ENCODE peak calls at places on chromosomes 7 and 10, in eight cellular contexts. One of them, this sample, is unnamed.
A peak's percentile ranks its signal among the peaks of the same experiment; 100 is the strongest.

GRCh38 chr10:454860-455259 is 234.6 kb downstream of the DIP2C start:
- DNase-seq in tibial artery: peak; percentile 41
- DNase-seq in GM12865: no peak
- DNase-seq in stomach: peak; percentile 49
- DNase-seq in fibroblast of lung: peak; percentile 85
- DNase-seq in bronchial epithelial cell: peak; percentile 86
- DNase-seq in OCI-LY7: no peak
- DNase-seq in brain microvascular endothelial cell: peak; percentile 87
- DNase-seq in this sample: no peak

GRCh38 chr7:82375713-82376112 is 67.9 kb downstream of the CACNA2D1 start:
- DNase-seq in tibial artery: no peak
- DNase-seq in GM12865: no peak
- DNase-seq in stomach: no peak
- DNase-seq in fibroblast of lung: no peak
- DNase-seq in bronchial epithelial cell: no peak
- DNase-seq in OCI-LY7: no peak
- DNase-seq in brain microvascular endothelial cell: no peak
- DNase-seq in this sample: no peak

GRCh38 chr10:5685764-5686240 is 1.2 kb downstream of the TASOR2 start:
- DNase-seq in tibial artery: no peak
- DNase-seq in GM12865: no peak
- DNase-seq in stomach: no peak
- DNase-seq in fibroblast of lung: no peak
- DNase-seq in bronchial epithelial cell: peak; percentile 20
- DNase-seq in OCI-LY7: peak; percentile 51
- DNase-seq in brain microvascular endothelial cell: no peak
- DNase-seq in this sample: no peak

GRCh38 chr7:37113661-37114355 is 334.9 kb downstream of the ELMO1 start:
- DNase-seq in tibial artery: no peak
- DNase-seq in GM12865: no peak
- DNase-seq in stomach: no peak
- DNase-seq in fibroblast of lung: peak; percentile 15
- DNase-seq in bronchial epithelial cell: peak; percentile 7
- DNase-seq in OCI-LY7: no peak
- DNase-seq in brain microvascular endothelial cell: peak; percentile 31
- DNase-seq in this sample: no peak

GRCh38 chr7:80876894-80877414 is 41.9 kb downstream of the SEMA3C start:
- DNase-seq in tibial artery: no peak
- DNase-seq in GM12865: no peak
- DNase-seq in stomach: no peak
- DNase-seq in fibroblast of lung: peak; percentile 27
- DNase-seq in bronchial epithelial cell: no peak
- DNase-seq in OCI-LY7: no peak
- DNase-seq in brain microvascular endothelial cell: no peak
- DNase-seq in this sample: no peak

GRCh38 chr7:16918288-16918895 is 36.6 kb upstream of the AGR3 start:
- DNase-seq in tibial artery: no peak
- DNase-seq in GM12865: peak; percentile 41
- DNase-seq in stomach: peak; percentile 32
- DNase-seq in fibroblast of lung: peak; percentile 69
- DNase-seq in bronchial epithelial cell: peak; percentile 69
- DNase-seq in OCI-LY7: peak; percentile 36
- DNase-seq in brain microvascular endothelial cell: no peak
- DNase-seq in this sample: no peak

GRCh38 chr7:23712368-23713284 is 2.6 kb downstream of the STK31 start:
- DNase-seq in tibial artery: no peak
- DNase-seq in GM12865: peak; percentile 49
- DNase-seq in stomach: no peak
- DNase-seq in fibroblast of lung: peak; percentile 83
- DNase-seq in bronchial epithelial cell: peak; percentile 73
- DNase-seq in OCI-LY7: peak; percentile 67
- DNase-seq in brain microvascular endothelial cell: peak; percentile 6
- DNase-seq in this sample: peak; percentile 77

GRCh38 chr7:114081606-114082425 is 163.0 kb upstream of the PPP1R3A start:
- DNase-seq in tibial artery: no peak
- DNase-seq in GM12865: peak; percentile 66
- DNase-seq in stomach: no peak
- DNase-seq in fibroblast of lung: peak; percentile 89
- DNase-seq in bronchial epithelial cell: peak; percentile 70
- DNase-seq in OCI-LY7: no peak
- DNase-seq in brain microvascular endothelial cell: peak; percentile 75
- DNase-seq in this sample: peak; percentile 56

GRCh38 chr7:2043316-2044039 is 189.3 kb downstream of the MAD1L1 start:
- DNase-seq in tibial artery: peak; percentile 14
- DNase-seq in GM12865: no peak
- DNase-seq in stomach: no peak
- DNase-seq in fibroblast of lung: no peak
- DNase-seq in bronchial epithelial cell: no peak
- DNase-seq in OCI-LY7: no peak
- DNase-seq in brain microvascular endothelial cell: no peak
- DNase-seq in this sample: no peak

GRCh38 chr7:93226310-93226709 is at the start of gene HEPACAM2:
- DNase-seq in tibial artery: no peak
- DNase-seq in GM12865: no peak
- DNase-seq in stomach: no peak
- DNase-seq in fibroblast of lung: no peak
- DNase-seq in bronchial epithelial cell: no peak
- DNase-seq in OCI-LY7: no peak
- DNase-seq in brain microvascular endothelial cell: no peak
- DNase-seq in this sample: no peak

GRCh38 chr7:25545125-25546008 is 317.1 kb upstream of the NPVF start:
- DNase-seq in tibial artery: peak; percentile 53
- DNase-seq in GM12865: no peak
- DNase-seq in stomach: no peak
- DNase-seq in fibroblast of lung: no peak
- DNase-seq in bronchial epithelial cell: no peak
- DNase-seq in OCI-LY7: no peak
- DNase-seq in brain microvascular endothelial cell: no peak
- DNase-seq in this sample: no peak

GRCh38 chr7:81404669-81405068 is 365.2 kb downstream of the HGF start:
- DNase-seq in tibial artery: no peak
- DNase-seq in GM12865: no peak
- DNase-seq in stomach: no peak
- DNase-seq in fibroblast of lung: no peak
- DNase-seq in bronchial epithelial cell: no peak
- DNase-seq in OCI-LY7: no peak
- DNase-seq in brain microvascular endothelial cell: no peak
- DNase-seq in this sample: no peak

GRCh38 chr10:78914502-78915330 is 154.1 kb upstream of the ZMIZ1 start:
- DNase-seq in tibial artery: no peak
- DNase-seq in GM12865: peak; percentile 29
- DNase-seq in stomach: peak; percentile 68
- DNase-seq in fibroblast of lung: no peak
- DNase-seq in bronchial epithelial cell: no peak
- DNase-seq in OCI-LY7: peak; percentile 27
- DNase-seq in brain microvascular endothelial cell: no peak
- DNase-seq in this sample: no peak

GRCh38 chr10:45644527-45644926 is 28.0 kb downstream of the ZFAND4 start:
- DNase-seq in tibial artery: no peak
- DNase-seq in GM12865: no peak
- DNase-seq in stomach: no peak
- DNase-seq in fibroblast of lung: no peak
- DNase-seq in bronchial epithelial cell: no peak
- DNase-seq in OCI-LY7: no peak
- DNase-seq in brain microvascular endothelial cell: no peak
- DNase-seq in this sample: no peak

GRCh38 chr10:133131053-133131452 is 29.0 kb upstream of the KNDC1 start:
- DNase-seq in tibial artery: peak; percentile 6
- DNase-seq in GM12865: no peak
- DNase-seq in stomach: no peak
- DNase-seq in fibroblast of lung: no peak
- DNase-seq in bronchial epithelial cell: no peak
- DNase-seq in OCI-LY7: no peak
- DNase-seq in brain microvascular endothelial cell: no peak
- DNase-seq in this sample: no peak

GRCh38 chr7:27462575-27463270 is 200.0 kb downstream of the HIBADH start:
- DNase-seq in tibial artery: no peak
- DNase-seq in GM12865: no peak
- DNase-seq in stomach: no peak
- DNase-seq in fibroblast of lung: peak; percentile 9
- DNase-seq in bronchial epithelial cell: no peak
- DNase-seq in OCI-LY7: no peak
- DNase-seq in brain microvascular endothelial cell: peak; percentile 61
- DNase-seq in this sample: no peak

GRCh38 chr10:133039823-133040704 is 47.7 kb upstream of the ADGRA1 start:
- DNase-seq in tibial artery: no peak
- DNase-seq in GM12865: no peak
- DNase-seq in stomach: no peak
- DNase-seq in fibroblast of lung: no peak
- DNase-seq in bronchial epithelial cell: no peak
- DNase-seq in OCI-LY7: no peak
- DNase-seq in brain microvascular endothelial cell: no peak
- DNase-seq in this sample: no peak

GRCh38 chr7:19617921-19618320 is 90.9 kb downstream of the POLR1F start:
- DNase-seq in tibial artery: no peak
- DNase-seq in GM12865: no peak
- DNase-seq in stomach: no peak
- DNase-seq in fibroblast of lung: no peak
- DNase-seq in bronchial epithelial cell: no peak
- DNase-seq in OCI-LY7: no peak
- DNase-seq in brain microvascular endothelial cell: no peak
- DNase-seq in this sample: no peak

GRCh38 chr7:19619122-19619521 is 89.7 kb downstream of the POLR1F start:
- DNase-seq in tibial artery: no peak
- DNase-seq in GM12865: no peak
- DNase-seq in stomach: no peak
- DNase-seq in fibroblast of lung: no peak
- DNase-seq in bronchial epithelial cell: no peak
- DNase-seq in OCI-LY7: no peak
- DNase-seq in brain microvascular endothelial cell: no peak
- DNase-seq in this sample: no peak

GRCh38 chr7:19623676-19624075 is 85.2 kb downstream of the POLR1F start:
- DNase-seq in tibial artery: no peak
- DNase-seq in GM12865: no peak
- DNase-seq in stomach: no peak
- DNase-seq in fibroblast of lung: no peak
- DNase-seq in bronchial epithelial cell: no peak
- DNase-seq in OCI-LY7: no peak
- DNase-seq in brain microvascular endothelial cell: no peak
- DNase-seq in this sample: no peak

GRCh38 chr7:19620470-19620869 is 88.4 kb downstream of the POLR1F start:
- DNase-seq in tibial artery: no peak
- DNase-seq in GM12865: no peak
- DNase-seq in stomach: no peak
- DNase-seq in fibroblast of lung: peak; percentile 33
- DNase-seq in bronchial epithelial cell: no peak
- DNase-seq in OCI-LY7: no peak
- DNase-seq in brain microvascular endothelial cell: no peak
- DNase-seq in this sample: no peak

GRCh38 chr7:19621740-19622139 is 87.1 kb downstream of the POLR1F start:
- DNase-seq in tibial artery: no peak
- DNase-seq in GM12865: no peak
- DNase-seq in stomach: no peak
- DNase-seq in fibroblast of lung: no peak
- DNase-seq in bronchial epithelial cell: peak; percentile 10
- DNase-seq in OCI-LY7: no peak
- DNase-seq in brain microvascular endothelial cell: peak; percentile 27
- DNase-seq in this sample: no peak
- TF ChIP-seq CTCF in tibial artery: no peak
- TF ChIP-seq CTCF in GM12865: no peak
- TF ChIP-seq CTCF in stomach: no peak
- TF ChIP-seq CTCF in fibroblast of lung: no peak
- TF ChIP-seq CTCF in bronchial epithelial cell: no peak
- TF ChIP-seq CTCF in OCI-LY7: no peak
- TF ChIP-seq CTCF in brain microvascular endothelial cell: peak; percentile 35
- TF ChIP-seq CTCF in this sample: no peak

GRCh38 chr7:132755538-132756481 is 179.5 kb upstream of the PLXNA4 start:
- DNase-seq in tibial artery: no peak
- DNase-seq in GM12865: no peak
- DNase-seq in stomach: no peak
- DNase-seq in fibroblast of lung: no peak
- DNase-seq in bronchial epithelial cell: no peak
- DNase-seq in OCI-LY7: no peak
- DNase-seq in brain microvascular endothelial cell: no peak
- DNase-seq in this sample: no peak
- TF ChIP-seq CTCF in tibial artery: no peak
- TF ChIP-seq CTCF in GM12865: no peak
- TF ChIP-seq CTCF in stomach: no peak
- TF ChIP-seq CTCF in fibroblast of lung: no peak
- TF ChIP-seq CTCF in bronchial epithelial cell: no peak
- TF ChIP-seq CTCF in OCI-LY7: no peak
- TF ChIP-seq CTCF in brain microvascular endothelial cell: no peak
- TF ChIP-seq CTCF in this sample: no peak

GRCh38 chr7:66348959-66349358 is 143.8 kb downstream of the TPST1 start:
- DNase-seq in tibial artery: no peak
- DNase-seq in GM12865: no peak
- DNase-seq in stomach: no peak
- DNase-seq in fibroblast of lung: no peak
- DNase-seq in bronchial epithelial cell: peak; percentile 68
- DNase-seq in OCI-LY7: peak; percentile 3
- DNase-seq in brain microvascular endothelial cell: no peak
- DNase-seq in this sample: no peak

GRCh38 chr7:66353547-66353946 is 148.4 kb downstream of the TPST1 start:
- DNase-seq in tibial artery: no peak
- DNase-seq in GM12865: no peak
- DNase-seq in stomach: no peak
- DNase-seq in fibroblast of lung: peak; percentile 55
- DNase-seq in bronchial epithelial cell: peak; percentile 80
- DNase-seq in OCI-LY7: no peak
- DNase-seq in brain microvascular endothelial cell: no peak
- DNase-seq in this sample: no peak

GRCh38 chr7:66348531-66348930 is 143.4 kb downstream of the TPST1 start:
- DNase-seq in tibial artery: no peak
- DNase-seq in GM12865: no peak
- DNase-seq in stomach: no peak
- DNase-seq in fibroblast of lung: no peak
- DNase-seq in bronchial epithelial cell: no peak
- DNase-seq in OCI-LY7: no peak
- DNase-seq in brain microvascular endothelial cell: no peak
- DNase-seq in this sample: no peak

GRCh38 chr7:66355762-66356161 is 150.6 kb downstream of the TPST1 start:
- DNase-seq in tibial artery: no peak
- DNase-seq in GM12865: no peak
- DNase-seq in stomach: no peak
- DNase-seq in fibroblast of lung: no peak
- DNase-seq in bronchial epithelial cell: peak; percentile 52
- DNase-seq in OCI-LY7: no peak
- DNase-seq in brain microvascular endothelial cell: no peak
- DNase-seq in this sample: no peak

GRCh38 chr7:66352071-66352470 is 146.9 kb downstream of the TPST1 start:
- DNase-seq in tibial artery: no peak
- DNase-seq in GM12865: no peak
- DNase-seq in stomach: no peak
- DNase-seq in fibroblast of lung: no peak
- DNase-seq in bronchial epithelial cell: peak; percentile 50
- DNase-seq in OCI-LY7: no peak
- DNase-seq in brain microvascular endothelial cell: peak; percentile 43
- DNase-seq in this sample: peak; percentile 23
- TF ChIP-seq CTCF in tibial artery: no peak
- TF ChIP-seq CTCF in GM12865: no peak
- TF ChIP-seq CTCF in stomach: no peak
- TF ChIP-seq CTCF in fibroblast of lung: peak; percentile 22
- TF ChIP-seq CTCF in bronchial epithelial cell: no peak
- TF ChIP-seq CTCF in OCI-LY7: no peak
- TF ChIP-seq CTCF in brain microvascular endothelial cell: peak; percentile 47
- TF ChIP-seq CTCF in this sample: no peak

DNA sequence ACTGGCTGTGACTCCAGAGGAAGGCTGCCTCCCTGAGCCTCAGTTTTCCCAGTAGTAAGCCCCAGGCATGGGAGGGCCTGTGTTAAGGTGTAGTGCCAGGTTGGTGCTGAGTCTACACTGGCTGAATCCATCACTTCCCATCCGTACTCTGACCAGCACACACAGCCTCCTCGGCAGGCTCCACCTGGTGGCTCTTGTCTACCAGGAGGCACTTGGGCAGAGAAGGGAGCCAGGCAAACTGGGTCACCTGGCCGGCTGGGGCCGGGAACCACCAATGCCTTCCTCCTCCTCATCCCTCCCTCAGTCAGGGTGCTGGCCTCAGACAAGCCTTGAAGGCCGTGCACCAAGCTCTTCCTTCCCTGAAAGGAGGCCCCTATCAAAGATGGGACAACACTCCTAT is 75.7 kb downstream of the CHST15 start:
- DNase-seq in tibial artery: no peak
- DNase-seq in GM12865: no peak
- DNase-seq in stomach: no peak
- DNase-seq in fibroblast of lung: no peak
- DNase-seq in bronchial epithelial cell: no peak
- DNase-seq in OCI-LY7: no peak
- DNase-seq in brain microvascular endothelial cell: no peak
- DNase-seq in this sample: no peak
- TF ChIP-seq CTCF in tibial artery: no peak
- TF ChIP-seq CTCF in GM12865: no peak
- TF ChIP-seq CTCF in stomach: no peak
- TF ChIP-seq CTCF in fibroblast of lung: no peak
- TF ChIP-seq CTCF in bronchial epithelial cell: no peak
- TF ChIP-seq CTCF in OCI-LY7: no peak
- TF ChIP-seq CTCF in brain microvascular endothelial cell: peak; percentile 18
- TF ChIP-seq CTCF in this sample: no peak

This sample was measured in GM20000.